ENCODE peak calls at places on chromosomes 11 and 22, in six cellular contexts. V, X, N, I, Z and T are unnamed samples. For H3K4me1 and H3K9me3, the result is how much of the 10 kb centered on the place peaks cover.

GRCh38 chr11:46249103-46249942 is 28.1 kb upstream of the CREB3L1 start:
- DNase-seq in V (no peak), X (no peak), N (no peak), I (peak), Z (no peak), T (no peak)

GRCh38 chr11:5626191-5626590 is 1.4 kb downstream of the TRIM34 start:
- DNase-seq in V (no peak), X (no peak), N (no peak), I (no peak), Z (no peak), T (no peak)

GRCh38 chr11:121194731-121195596 is 93.9 kb downstream of the TECTA start:
- DNase-seq in V (peak), X (no peak), N (peak), I (peak), Z (no peak), T (peak)

GRCh38 chr11:129226207-129226798 is 34.2 kb upstream of the ARHGAP32 start:
- DNase-seq in V (no peak), X (no peak), N (no peak), I (no peak), Z (no peak), T (no peak)

GRCh38 chr11:102564110-102564509 is 33.6 kb upstream of the MMP7 start:
- DNase-seq in V (no peak), X (no peak), N (no peak), I (peak), Z (no peak), T (no peak)

GRCh38 chr22:42375982-42376381 is 56.2 kb downstream of the NFAM1 start:
- DNase-seq in V (no peak), X (peak), N (no peak), I (no peak), Z (peak), T (no peak)

GRCh38 chr11:8267831-8268529 is 4.3 kb upstream of the LMO1 start:
- DNase-seq in V (no peak), X (no peak), N (peak), I (no peak), Z (no peak), T (no peak)

GRCh38 chr22:39212721-39213376 is 31.9 kb downstream of the PDGFB start:
- DNase-seq in V (no peak), X (no peak), N (no peak), I (no peak), Z (no peak), T (no peak)

GRCh38 chr22:41501209-41501608 is 32.3 kb downstream of the ACO2 start:
- DNase-seq in V (no peak), X (no peak), N (no peak), I (no peak), Z (no peak), T (no peak)

GRCh38 chr11:1099519-1100355 is 25.1 kb downstream of the MUC2 start:
- DNase-seq in V (no peak), X (no peak), N (no peak), I (no peak), Z (no peak), T (no peak)

GRCh38 chr22:19114984-19115552 is 7.1 kb downstream of the DGCR2 start:
- DNase-seq in V (no peak), X (no peak), N (peak), I (no peak), Z (no peak), T (no peak)
- H3K4me1 ChIP-seq in V (under half), X (half or more), N (half or more), I (under half), Z (half or more), T (under half)

GRCh38 chr22:49418943-49419342 is 408.7 kb downstream of the BRD1 start:
- DNase-seq in V (no peak), X (no peak), N (no peak), I (no peak), Z (no peak), T (no peak)
- H3K9me3 ChIP-seq in V (under half), X (under half), N (under half), I (under half), Z (under half), T (under half)

GRCh38 chr11:70292863-70293262 is 22.4 kb downstream of the PPFIA1 start:
- DNase-seq in V (no peak), X (no peak), N (no peak), I (no peak), Z (no peak), T (no peak)
- H3K4me3 ChIP-seq in V (no peak), X (no peak), N (no peak), I (no peak), Z (no peak), T (no peak)

DNA sequence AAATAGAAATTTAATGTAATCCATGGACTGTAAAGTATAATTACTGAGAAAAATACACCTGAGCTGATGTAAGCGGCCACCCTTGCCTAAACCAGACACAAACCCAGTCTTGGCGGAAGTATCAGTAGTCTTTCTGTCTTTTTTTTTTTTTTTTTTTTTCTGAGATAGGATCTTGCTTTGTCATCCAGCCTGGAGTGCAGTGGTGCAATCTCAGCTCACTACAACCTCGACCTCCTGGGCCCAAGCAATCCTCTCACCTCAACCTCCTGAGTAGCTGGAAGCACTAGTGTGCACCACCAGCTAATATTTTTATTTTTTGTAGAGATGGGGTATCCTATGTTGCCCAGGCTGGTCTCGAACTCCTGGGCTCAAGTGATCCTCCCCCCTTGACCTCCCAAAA is 5.5 kb upstream of the CXCR5 start:
- DNase-seq in V (no peak), X (no peak), N (no peak), I (no peak), Z (no peak), T (no peak)
- H3K4me1 ChIP-seq in V (under half), X (under half), N (under half), I (under half), Z (under half), T (under half)

GRCh38 chr11:131682373-131683015 is 312.1 kb downstream of the NTM start:
- DNase-seq in V (no peak), X (no peak), N (no peak), I (no peak), Z (no peak), T (no peak)
- H3K9me3 ChIP-seq in V (under half), X (under half), N (under half), I (under half), Z (under half), T (under half)

GRCh38 chr11:43579919-43580276 is 100.6 kb upstream of the HSD17B12 start:
- DNase-seq in V (no peak), X (no peak), N (no peak), I (no peak), Z (no peak), T (no peak)

GRCh38 chr11:43579171-43579918 is 101.2 kb upstream of the HSD17B12 start:
- DNase-seq in V (no peak), X (no peak), N (no peak), I (peak), Z (no peak), T (no peak)

GRCh38 chr11:43576834-43577521 is 103.6 kb upstream of the HSD17B12 start:
- DNase-seq in V (peak), X (no peak), N (no peak), I (peak), Z (peak), T (no peak)

GRCh38 chr11:43577566-43578264 is 102.8 kb upstream of the HSD17B12 start:
- DNase-seq in V (no peak), X (no peak), N (no peak), I (no peak), Z (no peak), T (no peak)

DNA sequence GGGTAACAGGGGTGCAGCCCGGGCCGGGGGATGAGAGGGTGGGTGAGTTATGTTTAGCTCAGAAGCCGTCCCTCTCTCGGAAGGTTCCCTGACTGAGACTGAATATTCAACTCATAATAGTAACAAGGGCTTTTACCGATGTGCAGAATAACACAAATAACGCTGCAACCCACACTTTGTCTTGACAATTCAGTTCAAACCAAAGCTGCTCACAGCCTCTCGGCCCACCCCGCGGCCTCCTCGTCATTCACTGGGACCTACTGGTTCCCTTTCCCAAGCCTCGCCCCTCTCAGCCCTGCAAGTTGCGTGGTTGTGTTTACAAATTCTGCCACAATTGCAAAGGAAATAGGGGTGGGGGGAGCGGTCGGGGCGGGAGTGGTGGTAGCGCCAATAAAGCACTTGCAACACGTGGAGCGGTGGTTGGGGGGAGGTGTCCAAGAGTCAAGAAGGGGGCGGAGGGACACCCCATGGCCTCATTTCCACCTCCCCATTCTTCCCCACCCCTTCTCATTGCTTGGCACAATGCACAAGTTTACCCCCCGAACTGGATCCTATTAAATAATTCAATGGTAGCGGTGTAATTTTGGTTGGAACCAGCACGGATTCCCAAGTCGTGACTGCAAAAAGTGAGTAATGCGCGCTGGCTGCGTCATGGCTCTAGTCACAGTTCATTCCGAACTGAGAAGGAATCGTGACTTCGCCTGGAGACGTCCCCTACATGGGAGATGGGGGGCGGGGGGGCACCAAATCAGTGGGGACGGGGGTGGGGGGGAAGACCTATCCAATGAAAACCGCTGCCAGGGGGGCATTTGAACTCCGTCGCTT is 102.0 kb upstream of the HSD17B12 start:
- DNase-seq in V (no peak), X (no peak), N (no peak), I (peak), Z (no peak), T (no peak)
- H3K4me3 ChIP-seq in V (peak), X (peak), N (no peak), I (peak), Z (peak), T (no peak)

GRCh38 chr11:34343153-34343552 is 14.7 kb downstream of the ABTB2 start:
- DNase-seq in V (no peak), X (no peak), N (no peak), I (peak), Z (no peak), T (no peak)
- H3K4me1 ChIP-seq in V (under half), X (half or more), N (under half), I (under half), Z (half or more), T (under half)

GRCh38 chr22:40256501-40256900 is 78.8 kb downstream of the TNRC6B start:
- DNase-seq in V (no peak), X (no peak), N (no peak), I (no peak), Z (no peak), T (no peak)

GRCh38 chr22:40247976-40248375 is 70.3 kb downstream of the TNRC6B start:
- DNase-seq in V (no peak), X (no peak), N (no peak), I (no peak), Z (no peak), T (no peak)

GRCh38 chr22:40250608-40251007 is 72.9 kb downstream of the TNRC6B start:
- DNase-seq in V (no peak), X (no peak), N (no peak), I (no peak), Z (no peak), T (no peak)

GRCh38 chr22:40249286-40249685 is 71.6 kb downstream of the TNRC6B start:
- DNase-seq in V (no peak), X (no peak), N (no peak), I (no peak), Z (no peak), T (no peak)

GRCh38 chr22:40251106-40251505 is 73.4 kb downstream of the TNRC6B start:
- DNase-seq in V (no peak), X (no peak), N (no peak), I (peak), Z (no peak), T (no peak)
- H3K9me3 ChIP-seq in V (under half), X (under half), N (under half), I (under half), Z (under half), T (under half)

DNA sequence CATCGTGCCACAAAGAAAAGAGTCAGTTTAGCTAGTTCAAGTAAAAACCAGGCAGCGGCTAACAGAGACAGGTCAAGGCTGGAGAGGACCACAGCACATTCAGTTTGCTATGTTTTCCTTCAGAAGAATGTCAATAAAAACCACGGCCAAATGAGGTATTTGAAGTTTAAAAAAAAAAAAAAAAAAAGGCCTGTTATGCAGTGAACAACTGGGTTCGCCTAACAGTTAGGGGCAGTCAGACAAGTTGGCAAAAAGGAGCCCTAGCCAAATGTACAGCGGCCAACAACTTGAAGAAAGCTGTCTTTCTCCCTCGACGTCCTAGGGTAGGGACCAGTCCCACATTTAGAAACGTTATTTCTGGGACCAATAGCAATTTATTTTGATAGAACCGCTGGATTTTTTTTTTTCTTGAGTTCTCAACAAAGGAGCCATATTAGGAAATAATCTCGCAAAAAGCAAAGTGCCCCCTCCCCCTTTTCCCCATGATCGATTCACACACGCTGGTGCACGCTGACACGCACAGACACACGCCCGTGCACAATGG is 237.8 kb downstream of the TTC28 start:
- DNase-seq in V (no peak), X (no peak), N (peak), I (peak), Z (no peak), T (no peak)
- H3K4me3 ChIP-seq in V (peak), X (peak), N (peak), I (peak), Z (peak), T (peak)

GRCh38 chr22:35912668-35913067 is 116.0 kb downstream of the RBFOX2 start:
- DNase-seq in V (no peak), X (no peak), N (no peak), I (no peak), Z (no peak), T (no peak)

GRCh38 chr22:35914665-35915476 is 113.8 kb downstream of the RBFOX2 start:
- DNase-seq in V (peak), X (no peak), N (peak), I (peak), Z (no peak), T (peak)

GRCh38 chr22:35913925-35914324 is 114.7 kb downstream of the RBFOX2 start:
- DNase-seq in V (no peak), X (no peak), N (no peak), I (no peak), Z (no peak), T (no peak)

GRCh38 chr22:35915477-35916013 is 113.1 kb downstream of the RBFOX2 start:
- DNase-seq in V (no peak), X (no peak), N (no peak), I (peak), Z (no peak), T (no peak)

DNA sequence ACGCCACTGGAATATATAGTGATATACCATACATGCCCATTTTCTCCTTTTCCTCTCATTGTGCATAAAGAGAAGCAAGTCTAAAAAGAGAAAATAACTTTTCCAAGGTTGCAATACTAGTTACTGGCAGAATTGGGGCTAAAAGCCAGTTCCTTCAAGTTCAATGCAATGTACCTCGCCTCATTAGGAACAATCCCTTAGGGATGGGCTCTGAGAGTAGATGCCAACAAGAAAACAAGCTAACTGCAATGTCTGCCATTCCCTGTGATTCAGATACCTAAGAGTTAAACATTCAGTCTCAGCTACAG is 114.3 kb downstream of the RBFOX2 start:
- DNase-seq in V (no peak), X (no peak), N (no peak), I (no peak), Z (no peak), T (no peak)
- H3K4me1 ChIP-seq in V (under half), X (half or more), N (half or more), I (under half), Z (half or more), T (half or more)